ENCODE peak calls at places on chromosomes 3 and 15, in ten cellular contexts. One of them, this sample, is unnamed.

GRCh38 chr3:168249539-168250414 is 154.1 kb upstream of the GOLIM4 start:
- DNase-seq in type B pancreatic cell: peak; percentile 87
- DNase-seq in HFF-Myc: peak; percentile 15
- DNase-seq in breast epithelium: peak; percentile 40
- DNase-seq in epithelial cell of esophagus: peak; percentile 82
- DNase-seq in hepatocyte: peak; percentile 91
- DNase-seq in endothelial cell: peak; percentile 77
- DNase-seq in OCI-LY7: peak; percentile 47
- DNase-seq in foreskin fibroblast: peak; percentile 73
- DNase-seq in fibroblast of lung: peak; percentile 77
- DNase-seq in this sample: peak; percentile 57

GRCh38 chr15:44713006-44713966 is 2.0 kb downstream of the B2M start:
- DNase-seq in type B pancreatic cell: no peak
- DNase-seq in breast epithelium: no peak
- DNase-seq in hepatocyte: no peak
- DNase-seq in foreskin fibroblast: no peak
- DNase-seq in epithelial cell of esophagus: peak; percentile 46
- DNase-seq in OCI-LY7: peak; percentile 52
- DNase-seq in fibroblast of lung: peak; percentile 53
- DNase-seq in HFF-Myc: no peak
- DNase-seq in endothelial cell: no peak
- DNase-seq in this sample: peak; percentile 51

GRCh38 chr3:81531846-81532245 is 229.6 kb downstream of the GBE1 start:
- DNase-seq in fibroblast of lung: no peak
- DNase-seq in HFF-Myc: no peak
- DNase-seq in hepatocyte: no peak
- DNase-seq in epithelial cell of esophagus: no peak
- DNase-seq in foreskin fibroblast: no peak
- DNase-seq in breast epithelium: no peak
- DNase-seq in OCI-LY7: no peak
- DNase-seq in endothelial cell: no peak
- DNase-seq in type B pancreatic cell: no peak
- DNase-seq in this sample: no peak

GRCh38 chr15:26970712-26971210 is at the start of gene GABRG3:
- DNase-seq in fibroblast of lung: no peak
- DNase-seq in type B pancreatic cell: no peak
- DNase-seq in foreskin fibroblast: no peak
- DNase-seq in hepatocyte: peak; percentile 44
- DNase-seq in endothelial cell: peak; percentile 46
- DNase-seq in OCI-LY7: no peak
- DNase-seq in epithelial cell of esophagus: no peak
- DNase-seq in HFF-Myc: no peak
- DNase-seq in breast epithelium: no peak
- DNase-seq in this sample: no peak

GRCh38 chr3:15572138-15572537 is 29.2 kb downstream of the HACL1 start:
- DNase-seq in endothelial cell: no peak
- DNase-seq in breast epithelium: no peak
- DNase-seq in OCI-LY7: no peak
- DNase-seq in fibroblast of lung: no peak
- DNase-seq in hepatocyte: no peak
- DNase-seq in HFF-Myc: no peak
- DNase-seq in foreskin fibroblast: no peak
- DNase-seq in epithelial cell of esophagus: no peak
- DNase-seq in type B pancreatic cell: no peak
- DNase-seq in this sample: no peak

GRCh38 chr15:60964527-60964926 is 264.6 kb downstream of the RORA start:
- DNase-seq in type B pancreatic cell: no peak
- DNase-seq in breast epithelium: peak; percentile 89
- DNase-seq in endothelial cell: no peak
- DNase-seq in foreskin fibroblast: no peak
- DNase-seq in epithelial cell of esophagus: no peak
- DNase-seq in fibroblast of lung: no peak
- DNase-seq in OCI-LY7: no peak
- DNase-seq in HFF-Myc: no peak
- DNase-seq in hepatocyte: no peak
- DNase-seq in this sample: no peak

GRCh38 chr15:70856884-70857546 is 3.1 kb upstream of the LARP6 start:
- DNase-seq in epithelial cell of esophagus: peak; percentile 94
- DNase-seq in type B pancreatic cell: no peak
- DNase-seq in HFF-Myc: peak; percentile 91
- DNase-seq in endothelial cell: no peak
- DNase-seq in OCI-LY7: no peak
- DNase-seq in foreskin fibroblast: peak; percentile 98
- DNase-seq in breast epithelium: peak; percentile 43
- DNase-seq in hepatocyte: peak; percentile 74
- DNase-seq in fibroblast of lung: peak; percentile 100
- DNase-seq in this sample: peak; percentile 97

GRCh38 chr3:128683957-128684356 is 33.3 kb upstream of the RPN1 start:
- DNase-seq in endothelial cell: no peak
- DNase-seq in breast epithelium: no peak
- DNase-seq in fibroblast of lung: no peak
- DNase-seq in HFF-Myc: no peak
- DNase-seq in OCI-LY7: no peak
- DNase-seq in epithelial cell of esophagus: no peak
- DNase-seq in foreskin fibroblast: no peak
- DNase-seq in type B pancreatic cell: no peak
- DNase-seq in hepatocyte: no peak
- DNase-seq in this sample: no peak

GRCh38 chr15:64386291-64386690 is 1.3 kb upstream of the TRIP4 start:
- DNase-seq in hepatocyte: no peak
- DNase-seq in epithelial cell of esophagus: no peak
- DNase-seq in breast epithelium: no peak
- DNase-seq in OCI-LY7: no peak
- DNase-seq in endothelial cell: no peak
- DNase-seq in fibroblast of lung: no peak
- DNase-seq in HFF-Myc: no peak
- DNase-seq in foreskin fibroblast: no peak
- DNase-seq in type B pancreatic cell: no peak
- DNase-seq in this sample: no peak

GRCh38 chr15:64383760-64384159 is 2.5 kb upstream of the PCLAF start:
- DNase-seq in epithelial cell of esophagus: no peak
- DNase-seq in foreskin fibroblast: no peak
- DNase-seq in HFF-Myc: no peak
- DNase-seq in fibroblast of lung: no peak
- DNase-seq in OCI-LY7: no peak
- DNase-seq in breast epithelium: no peak
- DNase-seq in type B pancreatic cell: no peak
- DNase-seq in hepatocyte: no peak
- DNase-seq in endothelial cell: no peak
- DNase-seq in this sample: no peak

DNA sequence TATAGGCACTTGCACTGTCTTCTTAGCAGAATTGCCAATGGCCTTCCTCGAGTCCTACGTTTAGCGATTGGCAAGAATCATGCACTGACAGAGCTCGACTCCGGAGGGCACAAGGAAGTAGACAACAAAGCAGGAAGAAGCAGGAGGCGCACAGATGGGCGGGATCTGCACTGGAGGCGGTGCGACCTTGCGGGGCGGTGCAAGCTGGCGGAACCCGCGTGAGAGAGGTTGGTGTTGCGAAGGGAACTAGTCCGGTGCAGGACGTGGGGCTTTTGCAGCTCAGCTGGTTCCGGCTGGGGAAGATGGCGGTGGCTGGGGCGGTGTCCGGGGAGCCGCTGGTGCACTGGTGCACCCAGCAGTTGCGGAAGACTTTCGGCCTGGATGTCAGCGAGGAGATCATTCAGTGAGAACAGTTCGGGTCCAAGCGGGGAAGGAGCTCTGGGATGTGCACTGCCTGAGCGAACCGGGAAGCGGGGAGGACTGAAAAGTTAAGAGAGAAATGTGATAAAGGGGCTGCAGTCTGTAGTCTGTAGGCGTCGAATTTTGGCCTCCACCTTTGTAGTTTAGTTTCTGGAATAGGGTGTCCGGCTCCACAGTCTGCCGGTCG is at the start of gene TRIP4:
- DNase-seq in foreskin fibroblast: peak; percentile 96
- DNase-seq in type B pancreatic cell: peak; percentile 95
- DNase-seq in hepatocyte: peak; percentile 96
- DNase-seq in HFF-Myc: peak; percentile 94
- DNase-seq in fibroblast of lung: peak; percentile 97
- DNase-seq in epithelial cell of esophagus: peak; percentile 99
- DNase-seq in OCI-LY7: peak; percentile 95
- DNase-seq in endothelial cell: peak; percentile 92
- DNase-seq in breast epithelium: peak; percentile 92
- DNase-seq in this sample: peak; percentile 97
- TF ChIP-seq CTCF in foreskin fibroblast: no peak
- TF ChIP-seq CTCF in type B pancreatic cell: no peak
- TF ChIP-seq CTCF in hepatocyte: peak; percentile 14
- TF ChIP-seq CTCF in HFF-Myc: no peak
- TF ChIP-seq CTCF in fibroblast of lung: no peak
- TF ChIP-seq CTCF in epithelial cell of esophagus: peak; percentile 13
- TF ChIP-seq CTCF in OCI-LY7: peak; percentile 18
- TF ChIP-seq CTCF in endothelial cell: no peak
- TF ChIP-seq CTCF in breast epithelium: peak; percentile 20
- TF ChIP-seq CTCF in this sample: no peak

DNA sequence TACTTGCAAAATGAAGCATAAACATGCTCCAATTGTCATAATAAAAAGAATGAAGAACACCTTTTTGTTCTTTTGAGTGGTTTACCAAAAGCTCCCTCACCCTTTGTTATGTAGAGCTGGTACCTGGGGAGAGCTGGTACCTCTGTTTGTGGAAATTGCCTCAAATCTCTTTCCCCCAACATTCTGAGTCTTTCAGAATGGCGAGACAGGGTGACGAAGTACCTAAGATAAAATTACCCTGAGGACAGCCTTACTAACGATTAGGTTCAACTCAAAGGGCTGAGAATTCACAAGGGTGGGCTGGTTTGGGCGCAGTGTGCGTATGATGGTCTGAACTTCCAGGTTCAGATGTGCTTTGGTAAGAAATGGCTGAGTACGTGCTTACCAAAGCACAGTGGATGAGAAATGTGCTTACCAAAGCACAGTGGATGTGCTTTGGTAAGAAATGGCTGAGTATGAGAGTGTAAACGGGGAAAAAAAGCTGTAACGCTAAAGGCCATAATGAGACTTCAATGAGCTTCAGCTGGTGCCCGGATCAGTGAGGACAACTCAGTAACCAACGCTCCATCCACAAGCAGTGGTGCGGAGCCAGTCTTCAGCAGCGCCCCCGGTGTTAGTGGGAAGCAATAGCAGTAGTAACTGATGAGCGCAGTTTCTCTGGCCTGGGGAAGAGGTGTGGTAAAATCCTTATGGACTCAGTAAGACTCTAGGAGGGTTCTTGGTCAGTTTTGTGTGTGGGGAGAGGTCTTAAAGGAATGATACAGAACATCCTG is 72.3 kb upstream of the LRIG1 start:
- DNase-seq in hepatocyte: peak; percentile 46
- DNase-seq in breast epithelium: no peak
- DNase-seq in endothelial cell: peak; percentile 66
- DNase-seq in foreskin fibroblast: no peak
- DNase-seq in OCI-LY7: peak; percentile 64
- DNase-seq in HFF-Myc: no peak
- DNase-seq in type B pancreatic cell: no peak
- DNase-seq in fibroblast of lung: no peak
- DNase-seq in epithelial cell of esophagus: no peak
- DNase-seq in this sample: no peak
- TF ChIP-seq CTCF in hepatocyte: peak; percentile 38
- TF ChIP-seq CTCF in breast epithelium: no peak
- TF ChIP-seq CTCF in endothelial cell: peak; percentile 76
- TF ChIP-seq CTCF in foreskin fibroblast: no peak
- TF ChIP-seq CTCF in OCI-LY7: peak; percentile 82
- TF ChIP-seq CTCF in HFF-Myc: peak; percentile 44
- TF ChIP-seq CTCF in type B pancreatic cell: peak; percentile 70
- TF ChIP-seq CTCF in fibroblast of lung: no peak
- TF ChIP-seq CTCF in epithelial cell of esophagus: no peak
- TF ChIP-seq CTCF in this sample: peak; percentile 43

GRCh38 chr15:31031471-31032064 is 40.1 kb upstream of the MTMR10 start:
- DNase-seq in hepatocyte: no peak
- DNase-seq in endothelial cell: no peak
- DNase-seq in HFF-Myc: peak; percentile 62
- DNase-seq in foreskin fibroblast: peak; percentile 38
- DNase-seq in OCI-LY7: no peak
- DNase-seq in epithelial cell of esophagus: peak; percentile 13
- DNase-seq in breast epithelium: no peak
- DNase-seq in fibroblast of lung: peak; percentile 15
- DNase-seq in type B pancreatic cell: no peak
- DNase-seq in this sample: peak; percentile 39

GRCh38 chr15:31036783-31037182 is 45.4 kb upstream of the MTMR10 start:
- DNase-seq in endothelial cell: no peak
- DNase-seq in foreskin fibroblast: no peak
- DNase-seq in breast epithelium: no peak
- DNase-seq in epithelial cell of esophagus: no peak
- DNase-seq in fibroblast of lung: no peak
- DNase-seq in hepatocyte: no peak
- DNase-seq in type B pancreatic cell: no peak
- DNase-seq in OCI-LY7: no peak
- DNase-seq in HFF-Myc: no peak
- DNase-seq in this sample: no peak

GRCh38 chr15:31035610-31036009 is 44.2 kb upstream of the MTMR10 start:
- DNase-seq in hepatocyte: no peak
- DNase-seq in endothelial cell: no peak
- DNase-seq in foreskin fibroblast: no peak
- DNase-seq in epithelial cell of esophagus: no peak
- DNase-seq in OCI-LY7: no peak
- DNase-seq in breast epithelium: no peak
- DNase-seq in type B pancreatic cell: no peak
- DNase-seq in HFF-Myc: no peak
- DNase-seq in fibroblast of lung: no peak
- DNase-seq in this sample: no peak

GRCh38 chr15:31032959-31033358 is 41.5 kb upstream of the MTMR10 start:
- DNase-seq in endothelial cell: no peak
- DNase-seq in HFF-Myc: no peak
- DNase-seq in epithelial cell of esophagus: no peak
- DNase-seq in breast epithelium: no peak
- DNase-seq in hepatocyte: no peak
- DNase-seq in fibroblast of lung: no peak
- DNase-seq in foreskin fibroblast: peak; percentile 33
- DNase-seq in OCI-LY7: no peak
- DNase-seq in type B pancreatic cell: no peak
- DNase-seq in this sample: peak; percentile 56

DNA sequence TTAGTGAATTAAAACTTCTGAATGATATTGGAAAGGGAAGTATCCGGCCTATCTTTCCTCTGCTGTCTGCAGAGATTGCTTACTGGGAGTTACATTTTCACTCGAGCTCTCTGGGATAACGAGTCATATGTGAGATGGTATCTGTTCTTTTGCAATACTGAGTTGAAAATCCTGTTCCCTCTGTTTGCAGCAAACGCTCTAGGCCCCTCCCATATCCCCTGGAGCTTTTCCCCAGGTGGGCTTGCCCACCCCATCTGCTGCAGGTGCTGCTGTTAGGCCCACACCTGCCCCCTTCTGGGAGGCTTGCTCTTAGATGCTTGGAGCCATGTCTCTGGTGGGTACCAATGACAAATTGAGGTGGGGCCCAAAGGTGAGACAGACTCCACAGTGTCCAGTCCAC is 42.7 kb upstream of the MTMR10 start:
- DNase-seq in breast epithelium: no peak
- DNase-seq in hepatocyte: peak; percentile 23
- DNase-seq in HFF-Myc: no peak
- DNase-seq in fibroblast of lung: no peak
- DNase-seq in foreskin fibroblast: no peak
- DNase-seq in type B pancreatic cell: no peak
- DNase-seq in OCI-LY7: peak; percentile 17
- DNase-seq in epithelial cell of esophagus: peak; percentile 54
- DNase-seq in endothelial cell: no peak
- DNase-seq in this sample: no peak
- TF ChIP-seq CTCF in breast epithelium: no peak
- TF ChIP-seq CTCF in hepatocyte: no peak
- TF ChIP-seq CTCF in HFF-Myc: no peak
- TF ChIP-seq CTCF in fibroblast of lung: no peak
- TF ChIP-seq CTCF in foreskin fibroblast: no peak
- TF ChIP-seq CTCF in type B pancreatic cell: no peak
- TF ChIP-seq CTCF in OCI-LY7: peak; percentile 51
- TF ChIP-seq CTCF in epithelial cell of esophagus: no peak
- TF ChIP-seq CTCF in endothelial cell: no peak
- TF ChIP-seq CTCF in this sample: peak; percentile 19

DNA sequence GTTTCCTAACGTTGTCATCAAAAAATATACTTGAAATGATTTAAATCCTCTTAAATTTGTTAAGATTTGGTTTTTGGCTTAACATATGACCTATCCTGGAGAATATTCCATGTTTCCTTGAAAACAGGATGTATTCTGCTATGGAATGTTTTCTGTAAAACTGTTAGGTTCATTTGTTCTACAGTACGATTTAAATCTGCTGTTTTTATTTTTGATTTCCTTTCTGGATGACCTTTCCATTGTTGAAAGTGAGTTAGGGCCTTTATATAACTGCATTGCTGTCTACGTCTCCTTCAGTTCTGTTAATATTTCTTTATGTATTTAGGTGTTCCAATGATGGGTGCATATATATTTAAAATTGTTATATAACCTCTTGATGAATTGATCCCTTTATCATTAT is 465.3 kb upstream of the ALCAM start:
- DNase-seq in endothelial cell: no peak
- DNase-seq in epithelial cell of esophagus: no peak
- DNase-seq in breast epithelium: no peak
- DNase-seq in OCI-LY7: no peak
- DNase-seq in foreskin fibroblast: no peak
- DNase-seq in type B pancreatic cell: no peak
- DNase-seq in fibroblast of lung: no peak
- DNase-seq in hepatocyte: no peak
- DNase-seq in HFF-Myc: no peak
- DNase-seq in this sample: no peak
- TF ChIP-seq CTCF in endothelial cell: no peak
- TF ChIP-seq CTCF in epithelial cell of esophagus: no peak
- TF ChIP-seq CTCF in breast epithelium: no peak
- TF ChIP-seq CTCF in OCI-LY7: no peak
- TF ChIP-seq CTCF in foreskin fibroblast: no peak
- TF ChIP-seq CTCF in type B pancreatic cell: no peak
- TF ChIP-seq CTCF in fibroblast of lung: no peak
- TF ChIP-seq CTCF in hepatocyte: no peak
- TF ChIP-seq CTCF in HFF-Myc: no peak
- TF ChIP-seq CTCF in this sample: no peak

This sample was measured in HFFc6.